ENCODE peak calls at places on chromosomes 11 and 22, in six cellular contexts. P is HT1080; L is IMR-90; W is activated effector memory CD4-positive, alpha-beta T cell treated with Interleukin-2 at 50 U/mL for 16 hours; M is MV-4-11; J is activated T-cell treated with anti-CD3 and anti-CD28 coated beads, Interleukin-2, amount 50 U/mL, for 72 hours. H is an unnamed sample.

GRCh38 chr22:23652711-23653110 is 20.6 kb upstream of the DRICH1 start:
- DNase-seq in P (no peak), W (no peak), J (no peak), L (no peak), M (no peak), H (no peak)

GRCh38 chr22:27670701-27671412 is 130.7 kb downstream of the MN1 start:
- DNase-seq in M (no peak), J (no peak), L (no peak), W (no peak), P (peak; percentile 18), H (peak; percentile 32)

GRCh38 chr22:28314959-28315358 is 364.7 kb downstream of the TTC28 start:
- DNase-seq in L (no peak), P (no peak), M (no peak), W (no peak), J (no peak), H (no peak)

GRCh38 chr11:62880231-62880802 is 379 bp upstream of the SLC3A2 start:
- DNase-seq in J (peak; percentile 57), L (peak; percentile 88), W (no peak), P (peak; percentile 50), M (peak; percentile 55), H (peak; percentile 91)

GRCh38 chr11:94325681-94326080 is 21.3 kb downstream of the IZUMO1R start:
- DNase-seq in L (peak; percentile 19), J (peak; percentile 68), M (no peak), P (peak; percentile 58), W (no peak), H (peak; percentile 75)

GRCh38 chr22:36323182-36323854 is 64.4 kb downstream of the MYH9 start:
- DNase-seq in P (no peak), L (peak; percentile 71), W (no peak), J (no peak), M (no peak), H (no peak)

GRCh38 chr11:95363189-95363588 is 132.2 kb upstream of the SESN3 start:
- DNase-seq in W (no peak), L (no peak), P (no peak), M (peak; percentile 69), J (no peak), H (no peak)

GRCh38 chr22:31923166-31923565 is 21.2 kb upstream of the YWHAH start:
- DNase-seq in M (peak; percentile 80), L (no peak), J (no peak), P (peak; percentile 62), W (no peak), H (no peak)

GRCh38 chr11:93737904-93738612 is 3.2 kb downstream of the TAF1D start:
- DNase-seq in W (no peak), P (peak; percentile 70), M (no peak), J (no peak), L (peak; percentile 18), H (peak; percentile 87)

GRCh38 chr11:69971741-69972140 is 106.4 kb upstream of the ANO1 start:
- DNase-seq in M (no peak), J (no peak), P (no peak), L (no peak), W (no peak), H (no peak)

GRCh38 chr22:30474683-30475424 is 3.0 kb upstream of the SEC14L3 start:
- DNase-seq in M (no peak), J (no peak), L (no peak), W (peak; percentile 4), P (no peak), H (no peak)

GRCh38 chr11:57251037-57251436 is 14.0 kb upstream of the APLNR start:
- DNase-seq in J (no peak), M (no peak), P (no peak), L (no peak), W (no peak), H (no peak)

GRCh38 chr22:49880281-49880680 is 26.6 kb downstream of the ZBED4 start:
- DNase-seq in J (peak; percentile 18), M (no peak), P (no peak), W (no peak), L (no peak), H (no peak)

GRCh38 chr22:48075604-48076400 is 1313.4 kb downstream of the TBC1D22A start:
- DNase-seq in J (no peak), L (no peak), M (no peak), P (no peak), W (no peak), H (no peak)

GRCh38 chr22:48918585-48919186 is 909.0 kb downstream of the BRD1 start:
- DNase-seq in M (no peak), P (no peak), J (no peak), L (no peak), W (no peak), H (no peak)

GRCh38 chr11:72712168-72712721 is 38.0 kb upstream of the PDE2A start:
- DNase-seq in J (no peak), W (no peak), P (no peak), M (peak; percentile 67), L (no peak), H (no peak)

GRCh38 chr11:102610198-102610597 is 14.9 kb downstream of the MMP20 start:
- DNase-seq in J (no peak), L (no peak), P (no peak), M (peak; percentile 8), W (no peak), H (no peak)

GRCh38 chr11:2577071-2578005 is 122.5 kb downstream of the KCNQ1OT1 start:
- DNase-seq in M (no peak), L (no peak), W (no peak), J (no peak), P (no peak), H (no peak)

H was measured in PC-3.